ENCODE peak calls at places on chromosome 18, in six cellular contexts. Q is RWPE1, G is HCT116, I is upper lobe of left lung, K is stomach, Z is sigmoid colon. R is an unnamed sample.

GRCh38 chr18:64713284-64713683 is 564.4 kb upstream of the LINC00305 start:
- DNase-seq in K (no peak), G (no peak), Z (no peak), Q (no peak), I (no peak), R (no peak)

GRCh38 chr18:21786526-21786925 is 45.9 kb downstream of the MIB1 start:
- DNase-seq in G (no peak), K (no peak), Q (no peak), Z (no peak), I (no peak), R (no peak)

GRCh38 chr18:48580066-48580465 is 41.2 kb downstream of the CTIF start:
- DNase-seq in Q (no peak), I (no peak), G (no peak), Z (no peak), K (no peak), R (no peak)

GRCh38 chr18:55856191-55856590 is 268.2 kb upstream of the TCF4 start:
- DNase-seq in G (no peak), K (no peak), Z (no peak), Q (peak; percentile 63), I (no peak), R (peak; percentile 72)

GRCh38 chr18:3273042-3273441 is 11.1 kb downstream of the MYL12B start:
- DNase-seq in G (no peak), I (no peak), Q (no peak), Z (no peak), K (no peak), R (no peak)

GRCh38 chr18:59268722-59269562 is 4.3 kb downstream of the RAX start:
- DNase-seq in I (peak; percentile 89), K (no peak), G (no peak), Z (no peak), Q (no peak), R (no peak)

GRCh38 chr18:58805482-58806187 is 59.0 kb upstream of the ZNF532 start:
- DNase-seq in Q (no peak), K (no peak), I (no peak), Z (peak; percentile 10), G (no peak), R (no peak)

GRCh38 chr18:48136544-48137353 is 206.3 kb upstream of the SMAD2 start:
- DNase-seq in Z (no peak), G (no peak), Q (no peak), K (peak; percentile 63), I (peak; percentile 87), R (no peak)

GRCh38 chr18:40159141-40160017 is 1795.7 kb upstream of the PIK3C3 start:
- DNase-seq in Z (no peak), Q (peak; percentile 13), G (peak; percentile 16), K (no peak), I (no peak), R (peak; percentile 46)

GRCh38 chr18:13612111-13612997 is 114.0 kb downstream of the FAM210A start:
- DNase-seq in Q (no peak), G (no peak), K (peak; percentile 44), I (no peak), Z (peak; percentile 57), R (no peak)

GRCh38 chr18:75173125-75173432 is 35.9 kb downstream of the PTGR3 start:
- DNase-seq in I (no peak), Q (no peak), Z (no peak), K (no peak), G (no peak), R (no peak)

GRCh38 chr18:77052656-77053309 is 79.8 kb downstream of the MBP start:
- DNase-seq in K (no peak), Q (no peak), G (no peak), Z (no peak), I (peak; percentile 60), R (no peak)

GRCh38 chr18:34787931-34788532 is 77.9 kb downstream of the DTNA start:
- DNase-seq in Z (no peak), I (no peak), G (peak; percentile 59), Q (peak; percentile 14), K (peak; percentile 41), R (peak; percentile 61)

GRCh38 chr18:48038636-48039035 is 108.2 kb upstream of the SMAD2 start:
- DNase-seq in K (no peak), Q (no peak), G (no peak), I (no peak), Z (peak; percentile 46), R (no peak)

DNA sequence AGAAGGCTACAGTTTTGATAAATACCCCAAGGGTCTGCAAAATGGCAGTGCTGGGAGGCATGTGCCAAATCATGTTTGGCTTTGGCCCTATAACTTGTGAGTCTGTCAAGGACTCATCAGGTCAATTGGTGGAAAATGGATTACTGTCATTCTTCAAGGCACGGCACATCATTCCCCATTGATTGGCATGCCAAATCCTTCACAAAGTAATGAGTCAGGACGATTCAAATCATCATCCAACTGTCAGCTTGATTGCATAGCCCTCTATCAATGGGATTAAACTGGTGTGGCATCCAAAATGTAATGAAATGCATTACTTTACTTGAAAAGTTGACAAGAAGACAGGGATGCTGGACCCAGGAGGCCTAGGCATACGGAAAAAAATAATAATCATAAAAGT is 441.6 kb upstream of the PIK3C3 start:
- DNase-seq in G (no peak), Z (no peak), Q (no peak), K (no peak), I (no peak), R (no peak)
- TF ChIP-seq CTCF in G (no peak), Z (no peak), Q (no peak), K (no peak), I (no peak), R (no peak)

GRCh38 chr18:1806884-1807615 is 764.3 kb downstream of the METTL4 start:
- DNase-seq in Q (no peak), G (no peak), K (no peak), I (no peak), Z (no peak), R (no peak)
- TF ChIP-seq CTCF in Q (no peak), G (no peak), K (no peak), I (no peak), Z (no peak), R (no peak)

GRCh38 chr18:62033207-62033606 is 140.4 kb upstream of the RNF152 start:
- DNase-seq in G (no peak), I (no peak), Z (no peak), Q (no peak), K (no peak), R (no peak)

GRCh38 chr18:62028715-62029114 is 135.9 kb upstream of the RNF152 start:
- DNase-seq in I (no peak), G (no peak), Z (no peak), Q (no peak), K (no peak), R (no peak)

GRCh38 chr18:62033756-62034155 is 140.9 kb upstream of the RNF152 start:
- DNase-seq in K (no peak), Z (no peak), I (no peak), G (no peak), Q (no peak), R (no peak)

GRCh38 chr18:62027914-62028520 is 135.2 kb upstream of the RNF152 start:
- DNase-seq in Q (no peak), G (no peak), K (no peak), I (no peak), Z (no peak), R (no peak)

GRCh38 chr18:62030091-62030985 is 137.5 kb upstream of the RNF152 start:
- DNase-seq in I (no peak), K (no peak), G (no peak), Q (no peak), Z (no peak), R (no peak)
- TF ChIP-seq CTCF in I (no peak), K (no peak), G (no peak), Q (no peak), Z (no peak), R (no peak)

DNA sequence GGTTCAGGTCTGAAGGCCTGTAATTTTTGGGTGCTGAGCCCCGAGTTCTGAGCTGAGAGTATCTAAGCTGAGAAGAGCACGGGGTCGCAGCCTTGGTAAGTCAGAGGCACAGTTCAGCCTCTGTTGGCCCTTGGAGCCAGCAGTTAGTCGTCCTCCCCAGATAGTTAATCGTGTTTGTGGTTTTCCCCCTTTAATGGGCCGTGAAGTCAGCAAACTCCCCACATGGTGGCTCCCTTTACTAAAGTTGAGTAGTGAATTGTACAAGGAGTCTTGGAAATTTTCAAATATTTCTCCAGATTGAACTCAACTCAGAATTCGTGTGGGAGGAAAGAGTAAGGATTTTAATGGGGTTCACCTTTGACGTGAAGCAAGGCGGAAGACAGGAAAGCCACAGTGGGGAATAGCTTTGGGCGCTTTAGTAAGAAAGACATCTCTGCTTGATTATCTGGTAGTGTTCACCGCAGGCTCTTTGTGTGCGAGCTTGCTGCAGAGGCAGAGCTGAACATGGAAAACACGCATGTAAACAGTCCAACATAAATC is 2.4 kb upstream of the ADCYAP1 start:
- DNase-seq in I (no peak), Q (no peak), Z (no peak), K (no peak), G (peak; percentile 6), R (no peak)
- TF ChIP-seq CTCF in I (no peak), Q (no peak), Z (no peak), K (no peak), G (peak; percentile 31), R (peak; percentile 4)

GRCh38 chr18:69586581-69586980 is 185.9 kb downstream of the DOK6 start:
- DNase-seq in Z (no peak), K (no peak), Q (no peak), I (no peak), G (no peak), R (no peak)

GRCh38 chr18:69588301-69588700 is 187.6 kb downstream of the DOK6 start:
- DNase-seq in G (no peak), K (no peak), Z (no peak), Q (no peak), I (no peak), R (peak; percentile 4)

GRCh38 chr18:69584429-69584828 is 183.7 kb downstream of the DOK6 start:
- DNase-seq in Q (no peak), G (no peak), Z (no peak), I (no peak), K (no peak), R (no peak)

GRCh38 chr18:69585696-69586095 is 185.0 kb downstream of the DOK6 start:
- DNase-seq in Z (no peak), Q (no peak), G (no peak), I (no peak), K (no peak), R (no peak)

DNA sequence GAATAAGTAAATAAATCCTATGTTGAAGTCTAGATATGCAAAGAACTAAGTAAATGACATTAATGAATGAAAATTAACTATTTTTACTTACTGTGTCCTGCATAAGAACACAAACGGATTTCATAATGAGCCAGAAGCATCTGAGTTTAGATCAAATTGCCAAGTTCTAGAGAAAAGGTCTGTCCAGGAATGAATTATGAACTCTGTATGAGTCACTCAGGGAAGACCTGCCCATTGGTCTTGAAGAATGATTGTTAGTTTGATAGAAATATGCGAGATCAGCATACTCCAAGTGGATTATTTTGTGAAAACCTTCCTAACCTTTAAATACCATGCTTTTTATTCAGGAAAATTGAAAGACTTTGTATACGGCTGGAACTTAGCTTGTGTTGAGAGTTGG is 189.5 kb downstream of the DOK6 start:
- DNase-seq in Z (no peak), I (no peak), G (no peak), K (no peak), Q (no peak), R (no peak)
- TF ChIP-seq CTCF in Z (no peak), I (no peak), G (no peak), K (no peak), Q (no peak), R (no peak)